ENCODE peak calls at places on chromosomes 6 and 20, in six cellular contexts. D, Y, G, F, J and K are unnamed samples.

GRCh38 chr6:44001318-44001868 is 125.9 kb downstream of the MRPL14 start:
- DNase-seq in D (peak), Y (peak), G (no peak), F (peak), J (no peak), K (peak)

GRCh38 chr6:68211242-68211795 is 423.8 kb upstream of the ADGRB3 start:
- DNase-seq in D (no peak), Y (no peak), G (no peak), F (no peak), J (no peak), K (no peak)

GRCh38 chr20:31560094-31560899 is 44.8 kb upstream of the ID1 start:
- DNase-seq in D (peak), Y (peak), G (peak), F (no peak), J (peak), K (peak)

GRCh38 chr6:139006470-139006869 is 18.4 kb upstream of the REPS1 start:
- DNase-seq in D (no peak), Y (no peak), G (no peak), F (no peak), J (no peak), K (no peak)

GRCh38 chr6:30810813-30811329 is 66.5 kb upstream of the IER3 start:
- DNase-seq in D (peak), Y (no peak), G (no peak), F (peak), J (peak), K (peak)

GRCh38 chr6:727796-728195 is 34.9 kb upstream of the EXOC2 start:
- DNase-seq in D (no peak), Y (no peak), G (no peak), F (no peak), J (no peak), K (no peak)

GRCh38 chr6:166032366-166033171 is 135.1 kb downstream of the TBXT start:
- DNase-seq in D (peak), Y (no peak), G (peak), F (no peak), J (no peak), K (peak)

GRCh38 chr6:30073489-30074240 is 1.9 kb downstream of the RNF39 start:
- DNase-seq in D (peak), Y (no peak), G (no peak), F (no peak), J (no peak), K (no peak)

GRCh38 chr6:33697845-33698244 is 13.7 kb downstream of the UQCC2 start:
- DNase-seq in D (no peak), Y (no peak), G (no peak), F (no peak), J (no peak), K (no peak)

GRCh38 chr6:35086282-35086632 is 54.9 kb downstream of the TCP11 start:
- DNase-seq in D (no peak), Y (no peak), G (no peak), F (no peak), J (no peak), K (no peak)

GRCh38 chr6:32666420-32667300 is at the start of gene HLA-DQB1:
- DNase-seq in D (peak), Y (no peak), G (no peak), F (peak), J (peak), K (peak)

GRCh38 chr6:135182120-135182992 is 1.2 kb downstream of the MYB start:
- DNase-seq in D (peak), Y (peak), G (no peak), F (no peak), J (peak), K (peak)

GRCh38 chr20:50273601-50274491 is 83.2 kb downstream of the CEBPB start:
- DNase-seq in D (no peak), Y (no peak), G (no peak), F (no peak), J (no peak), K (no peak)

GRCh38 chr6:41467106-41467505 is 79.1 kb upstream of the FOXP4 start:
- DNase-seq in D (no peak), Y (no peak), G (no peak), F (no peak), J (no peak), K (no peak)

GRCh38 chr20:34941224-34941623 is 14.4 kb downstream of the GSS start:
- DNase-seq in D (no peak), Y (no peak), G (peak), F (no peak), J (no peak), K (no peak)

GRCh38 chr6:145704153-145704781 is 31.1 kb downstream of the EPM2A start:
- DNase-seq in D (peak), Y (no peak), G (peak), F (no peak), J (no peak), K (no peak)

GRCh38 chr20:13851279-13851678 is 66.5 kb downstream of the NDUFAF5 start:
- DNase-seq in D (no peak), Y (no peak), G (no peak), F (no peak), J (no peak), K (no peak)

GRCh38 chr6:140001851-140002301 is 627.4 kb upstream of the CITED2 start:
- DNase-seq in D (no peak), Y (no peak), G (peak), F (no peak), J (no peak), K (no peak)

GRCh38 chr20:58760881-58761280 is 68.3 kb downstream of the NPEPL1 start:
- DNase-seq in D (no peak), Y (no peak), G (no peak), F (no peak), J (no peak), K (peak)

GRCh38 chr6:74657033-74657432 is 548.8 kb downstream of the COL12A1 start:
- DNase-seq in D (no peak), Y (no peak), G (no peak), F (no peak), J (no peak), K (no peak)

GRCh38 chr6:161238076-161238869 is 35.6 kb downstream of the AGPAT4 start:
- DNase-seq in D (no peak), Y (no peak), G (peak), F (no peak), J (no peak), K (no peak)

GRCh38 chr6:167796668-167797031 is 30.1 kb upstream of the AFDN start:
- DNase-seq in D (no peak), Y (no peak), G (no peak), F (no peak), J (no peak), K (no peak)

GRCh38 chr6:154474636-154475428 is 35.7 kb downstream of the CNKSR3 start:
- DNase-seq in D (no peak), Y (no peak), G (peak), F (no peak), J (peak), K (peak)

GRCh38 chr20:37378785-37379598 is 33.1 kb downstream of the SRC start:
- DNase-seq in D (no peak), Y (peak), G (peak), F (no peak), J (peak), K (peak)

GRCh38 chr20:20395856-20396600 is 28.1 kb downstream of the INSM1 start:
- DNase-seq in D (no peak), Y (no peak), G (no peak), F (no peak), J (no peak), K (no peak)

GRCh38 chr6:143766185-143766553 is 77.0 kb upstream of the LTV1 start:
- DNase-seq in D (no peak), Y (no peak), G (no peak), F (no peak), J (no peak), K (no peak)

GRCh38 chr6:28643017-28643740 is 117.5 kb downstream of the GPX5 start:
- DNase-seq in D (peak), Y (peak), G (peak), F (peak), J (peak), K (peak)

GRCh38 chr6:5286780-5287179 is 25.5 kb downstream of the FARS2 start:
- DNase-seq in D (no peak), Y (no peak), G (no peak), F (no peak), J (no peak), K (no peak)

GRCh38 chr6:41577865-41578713 is 31.9 kb downstream of the FOXP4 start:
- DNase-seq in D (peak), Y (peak), G (peak), F (no peak), J (peak), K (peak)

GRCh38 chr20:45822863-45823262 is 4.2 kb downstream of the TNNC2 start:
- DNase-seq in D (no peak), Y (no peak), G (peak), F (no peak), J (peak), K (no peak)

GRCh38 chr20:45821942-45822341 is 5.2 kb downstream of the TNNC2 start:
- DNase-seq in D (no peak), Y (no peak), G (no peak), F (no peak), J (no peak), K (no peak)

GRCh38 chr20:45826381-45827019 is 612 bp downstream of the TNNC2 start:
- DNase-seq in D (no peak), Y (peak), G (peak), F (no peak), J (no peak), K (no peak)

GRCh38 chr20:45827030-45827652 is at the start of gene TNNC2:
- DNase-seq in D (no peak), Y (no peak), G (no peak), F (no peak), J (no peak), K (no peak)

GRCh38 chr20:45823949-45824835 is 2.9 kb downstream of the TNNC2 start:
- DNase-seq in D (peak), Y (no peak), G (no peak), F (peak), J (peak), K (peak)
- H3K4me3 ChIP-seq in D (no peak), Y (no peak), G (no peak), F (no peak), J (no peak), K (no peak)

DNA sequence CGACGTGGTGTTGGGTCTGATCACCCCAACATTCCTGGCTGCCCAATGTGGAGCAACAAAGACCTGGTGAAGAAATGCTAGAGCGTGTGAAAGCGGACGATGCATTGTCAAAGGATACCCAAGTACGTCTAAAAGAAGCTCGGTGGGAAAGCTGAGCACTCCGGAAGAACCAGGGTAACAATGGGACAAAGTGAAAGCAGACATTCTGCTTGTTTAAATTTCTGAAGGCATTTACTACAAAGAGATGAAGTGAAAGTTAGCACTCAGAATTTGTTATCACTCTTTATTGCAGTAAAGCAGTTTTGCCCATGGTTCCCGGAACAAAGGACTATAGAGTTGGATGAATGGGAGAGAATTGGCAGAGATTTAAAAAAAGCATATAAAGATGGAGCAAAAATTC is 12.8 kb upstream of the IRAK1BP1 start:
- DNase-seq in D (no peak), Y (no peak), G (no peak), F (no peak), J (no peak), K (no peak)
- H3K4me3 ChIP-seq in D (no peak), Y (no peak), G (no peak), F (no peak), J (no peak), K (no peak)

DNA sequence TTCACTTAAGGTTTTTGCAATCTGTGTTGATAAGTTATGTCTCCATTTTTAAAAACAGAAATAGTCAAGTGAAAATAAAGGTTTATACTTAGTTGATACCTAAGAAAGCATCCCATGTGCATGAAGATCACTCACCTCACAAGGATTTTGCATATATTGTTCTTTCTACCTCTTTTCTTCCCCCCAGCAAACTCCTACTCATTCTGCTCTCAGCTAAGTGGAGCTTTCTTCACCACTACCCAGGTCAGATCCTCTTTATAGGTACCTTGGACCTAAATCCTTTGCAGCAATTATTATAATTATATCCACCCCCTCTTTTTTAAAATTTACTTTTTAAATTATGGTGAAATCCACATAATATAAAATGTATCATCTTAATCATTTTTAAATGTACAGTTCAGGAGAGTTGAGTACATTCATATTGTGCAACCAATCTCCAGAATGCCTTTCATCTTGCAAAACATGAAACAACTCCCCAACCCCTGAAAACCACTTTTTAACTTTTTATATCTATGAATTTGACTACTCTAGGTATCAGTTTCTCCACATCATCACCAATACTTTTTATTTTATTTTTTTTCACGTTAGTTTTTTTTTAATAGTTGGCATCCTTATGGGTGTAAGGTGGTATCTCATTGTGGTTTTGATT is 9.3 kb upstream of the BACH2 start:
- DNase-seq in D (no peak), Y (no peak), G (no peak), F (no peak), J (no peak), K (no peak)
- H3K4me3 ChIP-seq in D (no peak), Y (no peak), G (no peak), F (no peak), J (no peak), K (no peak)

DNA sequence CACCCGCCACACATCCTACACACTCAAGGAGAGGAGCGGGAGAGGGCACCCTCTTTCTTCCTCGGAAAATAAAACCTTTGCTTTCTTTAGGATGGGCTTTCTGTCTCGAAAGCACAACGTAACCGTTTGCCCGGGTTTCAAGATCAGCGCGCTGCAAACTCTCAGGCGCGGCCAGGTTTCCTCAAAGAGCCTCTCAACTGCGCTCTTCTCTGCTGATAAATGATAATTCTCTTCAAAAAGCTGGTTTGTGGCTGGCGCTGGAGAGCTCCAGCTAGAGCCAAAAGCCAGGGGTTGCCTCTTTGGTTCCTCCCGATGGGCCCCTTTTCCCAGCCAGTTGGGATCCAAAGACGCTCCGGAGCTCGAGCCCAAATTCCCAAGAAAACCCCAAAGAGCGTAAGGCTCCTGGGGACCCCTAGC is 460 bp upstream of the PLCB1 start:
- DNase-seq in D (no peak), Y (no peak), G (peak), F (no peak), J (no peak), K (no peak)
- H3K4me3 ChIP-seq in D (peak), Y (no peak), G (peak), F (no peak), J (no peak), K (peak)

GRCh38 chr6:10531513-10531912 is 10.4 kb downstream of the GCNT2 start:
- DNase-seq in D (no peak), Y (no peak), G (no peak), F (peak), J (no peak), K (no peak)
- H3K4me3 ChIP-seq in D (no peak), Y (no peak), G (no peak), F (peak), J (peak), K (no peak)

GRCh38 chr6:38012573-38012972 is 193.0 kb downstream of the ZFAND3 start:
- DNase-seq in D (peak), Y (peak), G (peak), F (no peak), J (no peak), K (no peak)
- H3K4me3 ChIP-seq in D (no peak), Y (no peak), G (no peak), F (no peak), J (no peak), K (no peak)

GRCh38 chr20:45343867-45344721 is 4.1 kb downstream of the SDC4 start:
- DNase-seq in D (peak), Y (no peak), G (peak), F (no peak), J (peak), K (peak)

GRCh38 chr20:45342863-45343444 is 5.3 kb downstream of the SDC4 start:
- DNase-seq in D (no peak), Y (no peak), G (no peak), F (no peak), J (no peak), K (no peak)

GRCh38 chr20:45341939-45342862 is 6.0 kb downstream of the SDC4 start:
- DNase-seq in D (peak), Y (peak), G (peak), F (no peak), J (peak), K (peak)

GRCh38 chr20:45345104-45345936 is 2.9 kb downstream of the SDC4 start:
- DNase-seq in D (no peak), Y (no peak), G (no peak), F (no peak), J (peak), K (no peak)

GRCh38 chr20:45343445-45343866 is 4.8 kb downstream of the SDC4 start:
- DNase-seq in D (peak), Y (peak), G (no peak), F (no peak), J (peak), K (peak)
- H3K4me3 ChIP-seq in D (no peak), Y (no peak), G (no peak), F (no peak), J (peak), K (peak)